ENCODE peak calls at places on chromosomes 5 and 9, in ten cellular contexts. One of them, this sample, is unnamed.

GRCh38 chr9:136726631-136727191 is 14.3 kb downstream of the DIPK1B start:
- DNase-seq in OCI-M1: peak
- DNase-seq in iPS-NIHi11: no peak
- DNase-seq in AG08395: peak
- DNase-seq in DMS79: no peak
- DNase-seq in central memory CD4-positive, alpha-beta T cell: peak
- DNase-seq in GM03348: no peak
- DNase-seq in GM23338: no peak
- DNase-seq in effector memory CD8-positive, alpha-beta T cell: peak
- DNase-seq in nephron progenitor cell: no peak
- DNase-seq in this sample: peak

GRCh38 chr9:133609311-133610098 is at the start of gene FAM163B:
- DNase-seq in nephron progenitor cell: peak
- DNase-seq in DMS79: peak
- DNase-seq in iPS-NIHi11: peak
- DNase-seq in central memory CD4-positive, alpha-beta T cell: no peak
- DNase-seq in GM03348: peak
- DNase-seq in effector memory CD8-positive, alpha-beta T cell: no peak
- DNase-seq in OCI-M1: no peak
- DNase-seq in GM23338: peak
- DNase-seq in AG08395: peak
- DNase-seq in this sample: no peak

GRCh38 chr5:147431586-147431985 is 78.3 kb downstream of the DPYSL3 start:
- DNase-seq in OCI-M1: no peak
- DNase-seq in central memory CD4-positive, alpha-beta T cell: no peak
- DNase-seq in AG08395: no peak
- DNase-seq in GM03348: no peak
- DNase-seq in iPS-NIHi11: no peak
- DNase-seq in effector memory CD8-positive, alpha-beta T cell: no peak
- DNase-seq in GM23338: no peak
- DNase-seq in nephron progenitor cell: no peak
- DNase-seq in DMS79: no peak
- DNase-seq in this sample: peak

GRCh38 chr9:27471789-27472585 is 52.1 kb upstream of the IFNK start:
- DNase-seq in GM03348: peak
- DNase-seq in nephron progenitor cell: no peak
- DNase-seq in central memory CD4-positive, alpha-beta T cell: no peak
- DNase-seq in AG08395: peak
- DNase-seq in GM23338: no peak
- DNase-seq in iPS-NIHi11: no peak
- DNase-seq in DMS79: no peak
- DNase-seq in effector memory CD8-positive, alpha-beta T cell: no peak
- DNase-seq in OCI-M1: no peak
- DNase-seq in this sample: peak

GRCh38 chr5:10913846-10914245 is 152.8 kb upstream of the DAP start:
- DNase-seq in central memory CD4-positive, alpha-beta T cell: no peak
- DNase-seq in DMS79: no peak
- DNase-seq in iPS-NIHi11: no peak
- DNase-seq in effector memory CD8-positive, alpha-beta T cell: no peak
- DNase-seq in GM23338: no peak
- DNase-seq in GM03348: peak
- DNase-seq in nephron progenitor cell: no peak
- DNase-seq in AG08395: peak
- DNase-seq in OCI-M1: peak
- DNase-seq in this sample: peak

GRCh38 chr5:155898284-155898683 is 428.7 kb upstream of the SGCD start:
- DNase-seq in effector memory CD8-positive, alpha-beta T cell: no peak
- DNase-seq in OCI-M1: no peak
- DNase-seq in AG08395: peak
- DNase-seq in GM03348: peak
- DNase-seq in nephron progenitor cell: no peak
- DNase-seq in central memory CD4-positive, alpha-beta T cell: no peak
- DNase-seq in DMS79: no peak
- DNase-seq in GM23338: no peak
- DNase-seq in iPS-NIHi11: no peak
- DNase-seq in this sample: no peak

GRCh38 chr5:176175101-176175852 is 62.9 kb upstream of the SIMC1 start:
- DNase-seq in iPS-NIHi11: no peak
- DNase-seq in nephron progenitor cell: no peak
- DNase-seq in DMS79: no peak
- DNase-seq in central memory CD4-positive, alpha-beta T cell: no peak
- DNase-seq in effector memory CD8-positive, alpha-beta T cell: no peak
- DNase-seq in GM23338: no peak
- DNase-seq in GM03348: no peak
- DNase-seq in OCI-M1: no peak
- DNase-seq in AG08395: no peak
- DNase-seq in this sample: no peak

GRCh38 chr9:89882876-89883275 is 278.1 kb downstream of the GADD45G start:
- DNase-seq in OCI-M1: no peak
- DNase-seq in DMS79: no peak
- DNase-seq in nephron progenitor cell: no peak
- DNase-seq in GM03348: no peak
- DNase-seq in AG08395: no peak
- DNase-seq in effector memory CD8-positive, alpha-beta T cell: no peak
- DNase-seq in iPS-NIHi11: no peak
- DNase-seq in GM23338: no peak
- DNase-seq in central memory CD4-positive, alpha-beta T cell: no peak
- DNase-seq in this sample: no peak

GRCh38 chr5:109022056-109022455 is 274.4 kb downstream of the FER start:
- DNase-seq in effector memory CD8-positive, alpha-beta T cell: no peak
- DNase-seq in GM03348: no peak
- DNase-seq in GM23338: no peak
- DNase-seq in DMS79: no peak
- DNase-seq in AG08395: no peak
- DNase-seq in OCI-M1: no peak
- DNase-seq in nephron progenitor cell: no peak
- DNase-seq in iPS-NIHi11: no peak
- DNase-seq in central memory CD4-positive, alpha-beta T cell: no peak
- DNase-seq in this sample: no peak

GRCh38 chr5:115165790-115166189 is 3.9 kb downstream of the TRIM36 start:
- DNase-seq in iPS-NIHi11: no peak
- DNase-seq in GM03348: no peak
- DNase-seq in AG08395: no peak
- DNase-seq in OCI-M1: no peak
- DNase-seq in nephron progenitor cell: no peak
- DNase-seq in effector memory CD8-positive, alpha-beta T cell: no peak
- DNase-seq in GM23338: no peak
- DNase-seq in DMS79: no peak
- DNase-seq in central memory CD4-positive, alpha-beta T cell: no peak
- DNase-seq in this sample: no peak

GRCh38 chr9:16090907-16091629 is 538.2 kb downstream of the CCDC171 start:
- DNase-seq in DMS79: no peak
- DNase-seq in GM23338: no peak
- DNase-seq in OCI-M1: peak
- DNase-seq in iPS-NIHi11: no peak
- DNase-seq in GM03348: no peak
- DNase-seq in AG08395: no peak
- DNase-seq in nephron progenitor cell: no peak
- DNase-seq in central memory CD4-positive, alpha-beta T cell: no peak
- DNase-seq in effector memory CD8-positive, alpha-beta T cell: no peak
- DNase-seq in this sample: no peak

GRCh38 chr5:136137497-136138220 is 5.0 kb downstream of the SMAD5 start:
- DNase-seq in DMS79: no peak
- DNase-seq in iPS-NIHi11: no peak
- DNase-seq in GM23338: no peak
- DNase-seq in GM03348: no peak
- DNase-seq in OCI-M1: peak
- DNase-seq in nephron progenitor cell: no peak
- DNase-seq in central memory CD4-positive, alpha-beta T cell: no peak
- DNase-seq in AG08395: peak
- DNase-seq in effector memory CD8-positive, alpha-beta T cell: no peak
- DNase-seq in this sample: no peak

GRCh38 chr5:36734422-36734821 is 128.0 kb downstream of the SLC1A3 start:
- DNase-seq in AG08395: peak
- DNase-seq in iPS-NIHi11: no peak
- DNase-seq in OCI-M1: peak
- DNase-seq in DMS79: no peak
- DNase-seq in effector memory CD8-positive, alpha-beta T cell: no peak
- DNase-seq in GM23338: peak
- DNase-seq in nephron progenitor cell: no peak
- DNase-seq in GM03348: peak
- DNase-seq in central memory CD4-positive, alpha-beta T cell: no peak
- DNase-seq in this sample: no peak

GRCh38 chr9:127904518-127904887 is 5.1 kb upstream of the ST6GALNAC6 start:
- DNase-seq in GM03348: no peak
- DNase-seq in central memory CD4-positive, alpha-beta T cell: no peak
- DNase-seq in GM23338: peak
- DNase-seq in nephron progenitor cell: no peak
- DNase-seq in DMS79: peak
- DNase-seq in OCI-M1: no peak
- DNase-seq in AG08395: no peak
- DNase-seq in effector memory CD8-positive, alpha-beta T cell: no peak
- DNase-seq in iPS-NIHi11: no peak
- DNase-seq in this sample: no peak

GRCh38 chr9:99778308-99778707 is 43.4 kb upstream of the NR4A3 start:
- DNase-seq in OCI-M1: no peak
- DNase-seq in GM03348: peak
- DNase-seq in DMS79: no peak
- DNase-seq in GM23338: no peak
- DNase-seq in central memory CD4-positive, alpha-beta T cell: no peak
- DNase-seq in iPS-NIHi11: no peak
- DNase-seq in nephron progenitor cell: no peak
- DNase-seq in AG08395: peak
- DNase-seq in effector memory CD8-positive, alpha-beta T cell: no peak
- DNase-seq in this sample: no peak

GRCh38 chr5:143892908-143893307 is 80.9 kb downstream of the HMHB1 start:
- DNase-seq in GM03348: no peak
- DNase-seq in nephron progenitor cell: no peak
- DNase-seq in DMS79: no peak
- DNase-seq in iPS-NIHi11: no peak
- DNase-seq in AG08395: no peak
- DNase-seq in central memory CD4-positive, alpha-beta T cell: no peak
- DNase-seq in OCI-M1: no peak
- DNase-seq in GM23338: no peak
- DNase-seq in effector memory CD8-positive, alpha-beta T cell: no peak
- DNase-seq in this sample: no peak

GRCh38 chr9:91820126-91820750 is 129.8 kb downstream of the ROR2 start:
- DNase-seq in nephron progenitor cell: no peak
- DNase-seq in effector memory CD8-positive, alpha-beta T cell: no peak
- DNase-seq in DMS79: no peak
- DNase-seq in OCI-M1: no peak
- DNase-seq in central memory CD4-positive, alpha-beta T cell: no peak
- DNase-seq in AG08395: no peak
- DNase-seq in iPS-NIHi11: no peak
- DNase-seq in GM23338: no peak
- DNase-seq in GM03348: no peak
- DNase-seq in this sample: no peak

GRCh38 chr5:73199671-73200070 is 26.7 kb downstream of the TMEM174 start:
- DNase-seq in DMS79: no peak
- DNase-seq in iPS-NIHi11: no peak
- DNase-seq in AG08395: no peak
- DNase-seq in GM03348: no peak
- DNase-seq in effector memory CD8-positive, alpha-beta T cell: no peak
- DNase-seq in GM23338: no peak
- DNase-seq in OCI-M1: peak
- DNase-seq in central memory CD4-positive, alpha-beta T cell: no peak
- DNase-seq in nephron progenitor cell: no peak
- DNase-seq in this sample: no peak

GRCh38 chr9:98637381-98637780 is 71.4 kb downstream of the GABBR2 start:
- DNase-seq in AG08395: no peak
- DNase-seq in GM03348: no peak
- DNase-seq in GM23338: no peak
- DNase-seq in OCI-M1: no peak
- DNase-seq in DMS79: no peak
- DNase-seq in iPS-NIHi11: no peak
- DNase-seq in nephron progenitor cell: no peak
- DNase-seq in effector memory CD8-positive, alpha-beta T cell: no peak
- DNase-seq in central memory CD4-positive, alpha-beta T cell: no peak
- DNase-seq in this sample: no peak

GRCh38 chr9:105233836-105234235 is 10.6 kb upstream of the SLC44A1 start:
- DNase-seq in AG08395: no peak
- DNase-seq in iPS-NIHi11: no peak
- DNase-seq in nephron progenitor cell: no peak
- DNase-seq in OCI-M1: no peak
- DNase-seq in DMS79: no peak
- DNase-seq in GM23338: no peak
- DNase-seq in GM03348: no peak
- DNase-seq in effector memory CD8-positive, alpha-beta T cell: no peak
- DNase-seq in central memory CD4-positive, alpha-beta T cell: no peak
- DNase-seq in this sample: no peak

GRCh38 chr5:96717874-96718273 is 55.7 kb downstream of the CAST start:
- DNase-seq in OCI-M1: no peak
- DNase-seq in DMS79: no peak
- DNase-seq in AG08395: no peak
- DNase-seq in GM03348: no peak
- DNase-seq in effector memory CD8-positive, alpha-beta T cell: no peak
- DNase-seq in GM23338: no peak
- DNase-seq in iPS-NIHi11: no peak
- DNase-seq in central memory CD4-positive, alpha-beta T cell: no peak
- DNase-seq in nephron progenitor cell: no peak
- DNase-seq in this sample: no peak

GRCh38 chr5:149317281-149318048 is 27.8 kb upstream of the GRPEL2 start:
- DNase-seq in effector memory CD8-positive, alpha-beta T cell: peak
- DNase-seq in GM23338: peak
- DNase-seq in nephron progenitor cell: no peak
- DNase-seq in iPS-NIHi11: peak
- DNase-seq in central memory CD4-positive, alpha-beta T cell: peak
- DNase-seq in DMS79: no peak
- DNase-seq in OCI-M1: peak
- DNase-seq in GM03348: peak
- DNase-seq in AG08395: peak
- DNase-seq in this sample: peak

GRCh38 chr5:53095931-53096525 is 13.5 kb downstream of the MOCS2 start:
- DNase-seq in GM23338: peak
- DNase-seq in OCI-M1: peak
- DNase-seq in AG08395: peak
- DNase-seq in nephron progenitor cell: peak
- DNase-seq in central memory CD4-positive, alpha-beta T cell: peak
- DNase-seq in DMS79: peak
- DNase-seq in GM03348: peak
- DNase-seq in iPS-NIHi11: peak
- DNase-seq in effector memory CD8-positive, alpha-beta T cell: peak
- DNase-seq in this sample: peak

GRCh38 chr5:107486489-107486888 is 184.2 kb downstream of the EFNA5 start:
- DNase-seq in central memory CD4-positive, alpha-beta T cell: no peak
- DNase-seq in OCI-M1: peak
- DNase-seq in iPS-NIHi11: no peak
- DNase-seq in nephron progenitor cell: no peak
- DNase-seq in GM23338: no peak
- DNase-seq in effector memory CD8-positive, alpha-beta T cell: peak
- DNase-seq in GM03348: no peak
- DNase-seq in AG08395: no peak
- DNase-seq in DMS79: no peak
- DNase-seq in this sample: peak

GRCh38 chr5:67748165-67748690 is 467.3 kb upstream of the PIK3R1 start:
- DNase-seq in AG08395: no peak
- DNase-seq in central memory CD4-positive, alpha-beta T cell: no peak
- DNase-seq in GM03348: no peak
- DNase-seq in DMS79: no peak
- DNase-seq in effector memory CD8-positive, alpha-beta T cell: no peak
- DNase-seq in nephron progenitor cell: no peak
- DNase-seq in OCI-M1: no peak
- DNase-seq in iPS-NIHi11: no peak
- DNase-seq in GM23338: no peak
- DNase-seq in this sample: peak

GRCh38 chr9:87128008-87128623 is 180.8 kb upstream of the GAS1 start:
- DNase-seq in iPS-NIHi11: no peak
- DNase-seq in GM03348: no peak
- DNase-seq in effector memory CD8-positive, alpha-beta T cell: no peak
- DNase-seq in OCI-M1: no peak
- DNase-seq in nephron progenitor cell: no peak
- DNase-seq in central memory CD4-positive, alpha-beta T cell: no peak
- DNase-seq in AG08395: no peak
- DNase-seq in DMS79: no peak
- DNase-seq in GM23338: no peak
- DNase-seq in this sample: no peak

GRCh38 chr9:98251554-98251953 is 3.9 kb downstream of the TBC1D2 start:
- DNase-seq in effector memory CD8-positive, alpha-beta T cell: no peak
- DNase-seq in nephron progenitor cell: no peak
- DNase-seq in GM03348: peak
- DNase-seq in central memory CD4-positive, alpha-beta T cell: no peak
- DNase-seq in DMS79: no peak
- DNase-seq in OCI-M1: no peak
- DNase-seq in iPS-NIHi11: peak
- DNase-seq in GM23338: no peak
- DNase-seq in AG08395: peak
- DNase-seq in this sample: no peak

GRCh38 chr9:9108641-9109040 is 1309.1 kb upstream of the DMAC1 start:
- DNase-seq in DMS79: no peak
- DNase-seq in central memory CD4-positive, alpha-beta T cell: no peak
- DNase-seq in GM23338: peak
- DNase-seq in iPS-NIHi11: peak
- DNase-seq in OCI-M1: no peak
- DNase-seq in GM03348: no peak
- DNase-seq in nephron progenitor cell: no peak
- DNase-seq in effector memory CD8-positive, alpha-beta T cell: no peak
- DNase-seq in AG08395: no peak
- DNase-seq in this sample: no peak

This sample was measured in MV-4-11.